ENCODE peak calls at places on chromosome 5, in nine cellular contexts. S, U, X, F, P, Z, O, H and T are unnamed samples.
A peak's percentile ranks its signal among the peaks of the same experiment; 100 is the strongest.

GRCh38 chr5:82352146-82352791 is 74.1 kb upstream of the RPS23 start:
- DNase-seq in S (no peak), U (no peak), X (no peak), F (no peak), P (no peak), Z (no peak), O (no peak), H (no peak), T (no peak)

GRCh38 chr5:89728134-89728533 is 681.4 kb downstream of the CETN3 start:
- DNase-seq in S (no peak), U (no peak), X (no peak), F (no peak), P (no peak), Z (no peak), O (no peak), H (no peak), T (no peak)

GRCh38 chr5:135546912-135547311 is 11.1 kb upstream of the NEUROG1 start:
- DNase-seq in S (no peak), U (no peak), X (no peak), F (no peak), P (no peak), Z (no peak), O (no peak), H (no peak), T (no peak)

GRCh38 chr5:138258704-138259285 is 15.6 kb downstream of the GFRA3 start:
- DNase-seq in S (no peak), U (no peak), X (no peak), F (no peak), P (no peak), Z (no peak), O (no peak), H (no peak), T (no peak)

GRCh38 chr5:79507251-79508205 is 6.4 kb downstream of the HOMER1 start:
- DNase-seq in S (no peak), U (no peak), X (no peak), F (no peak), P (no peak), Z (no peak), O (no peak), H (no peak), T (no peak)

GRCh38 chr5:26572486-26572885 is 465.9 kb downstream of the CDH9 start:
- DNase-seq in S (no peak), U (no peak), X (no peak), F (no peak), P (no peak), Z (no peak), O (no peak), H (no peak), T (no peak)

GRCh38 chr5:50663636-50664035 is 2.8 kb upstream of the PARP8 start:
- DNase-seq in S (no peak), U (no peak), X (no peak), F (no peak), P (no peak), Z (no peak), O (no peak), H (no peak), T (no peak)

GRCh38 chr5:9903806-9904205 is 273.7 kb upstream of the TAS2R1 start:
- DNase-seq in S (no peak), U (no peak), X (peak; percentile 82), F (no peak), P (no peak), Z (no peak), O (no peak), H (peak; percentile 52), T (no peak)

GRCh38 chr5:158957196-158957595 is 142.5 kb downstream of the EBF1 start:
- DNase-seq in S (no peak), U (no peak), X (no peak), F (no peak), P (no peak), Z (no peak), O (no peak), H (no peak), T (no peak)

GRCh38 chr5:153135416-153135815 is 355.1 kb upstream of the GRIA1 start:
- DNase-seq in S (no peak), U (no peak), X (no peak), F (no peak), P (no peak), Z (no peak), O (no peak), H (peak; percentile 3), T (no peak)

GRCh38 chr5:113378960-113379541 is 55.7 kb downstream of the TSSK1B start:
- DNase-seq in S (peak; percentile 61), U (peak; percentile 29), X (no peak), F (peak; percentile 56), P (peak; percentile 72), Z (peak; percentile 38), O (no peak), H (peak; percentile 38), T (peak; percentile 63)